ENCODE peak calls at places on chromosome 15, in nine cellular contexts. Z, Y, O, F, I, G, C, N and B are unnamed samples.

GRCh38 chr15:71638876-71639275 is 171.5 kb upstream of the NR2E3 start:
- DNase-seq in I (no peak), Y (no peak), N (no peak), F (no peak), G (no peak), Z (no peak), O (no peak), C (no peak), B (no peak)

GRCh38 chr15:52137432-52138357 is 25.1 kb upstream of the BCL2L10 start:
- DNase-seq in O (no peak), C (no peak), Y (no peak), N (peak; percentile 33), Z (no peak), I (no peak), G (no peak), F (no peak), B (no peak)

GRCh38 chr15:37101634-37102314 is 1.4 kb upstream of the MEIS2 start:
- DNase-seq in Y (peak; percentile 85), Z (no peak), C (peak; percentile 70), I (no peak), O (peak; percentile 32), N (peak; percentile 57), G (peak; percentile 61), F (peak; percentile 21), B (peak; percentile 81)

GRCh38 chr15:40763801-40764765 is at the start of gene GCHFR:
- DNase-seq in Y (peak; percentile 78), C (peak; percentile 47), I (peak; percentile 74), G (peak; percentile 51), Z (peak; percentile 66), F (no peak), N (peak; percentile 90), O (no peak), B (peak; percentile 82)

GRCh38 chr15:31360843-31361763 is 34.5 kb downstream of the KLF13 start:
- DNase-seq in G (no peak), N (peak; percentile 81), I (peak; percentile 76), Z (peak; percentile 27), F (no peak), Y (peak; percentile 52), O (no peak), C (no peak), B (peak; percentile 97)

GRCh38 chr15:74193305-74193718 is 9.3 kb downstream of the STRA6 start:
- DNase-seq in N (no peak), G (no peak), F (peak; percentile 78), C (peak; percentile 91), Y (no peak), I (no peak), Z (no peak), O (no peak), B (no peak)

GRCh38 chr15:45747426-45747825 is 112.6 kb downstream of the SQOR start:
- DNase-seq in I (no peak), O (no peak), F (no peak), N (no peak), C (no peak), Y (no peak), G (no peak), Z (no peak), B (no peak)

GRCh38 chr15:31335991-31336942 is 9.6 kb downstream of the KLF13 start:
- DNase-seq in I (no peak), N (peak; percentile 6), G (no peak), C (no peak), F (no peak), Y (no peak), O (no peak), Z (no peak), B (no peak)

GRCh38 chr15:76206325-76206976 is 104.8 kb downstream of the ETFA start:
- DNase-seq in Y (peak; percentile 85), Z (peak; percentile 91), N (peak; percentile 62), I (no peak), O (no peak), F (no peak), C (peak; percentile 31), G (peak; percentile 32), B (no peak)

GRCh38 chr15:78280289-78281072 is 16.1 kb downstream of the DNAJA4 start:
- DNase-seq in Z (no peak), N (no peak), I (no peak), G (no peak), Y (no peak), C (peak; percentile 65), F (no peak), O (no peak), B (no peak)

GRCh38 chr15:74422370-74422722 is 11.4 kb downstream of the SEMA7A start:
- DNase-seq in C (no peak), I (no peak), O (no peak), G (no peak), N (no peak), Z (no peak), F (no peak), Y (no peak), B (no peak)

GRCh38 chr15:97052526-97052925 is 722.0 kb downstream of the NR2F2 start:
- DNase-seq in I (no peak), Y (no peak), Z (no peak), C (no peak), F (no peak), O (no peak), N (no peak), G (no peak), B (no peak)

GRCh38 chr15:42145546-42146455 is 10.6 kb downstream of the PLA2G4F start:
- DNase-seq in Y (no peak), O (no peak), I (no peak), C (no peak), N (no peak), F (no peak), G (no peak), Z (peak; percentile 19), B (no peak)
- H3K27ac ChIP-seq in Y (no peak overlapping the region), O (no peak overlapping the region), I (no peak overlapping the region), C (no peak overlapping the region), N (no peak overlapping the region), F (no peak overlapping the region), G (no peak overlapping the region), Z (no peak overlapping the region), B (no peak overlapping the region)

GRCh38 chr15:66578286-66578875 is 12.6 kb upstream of the LCTL start:
- DNase-seq in Z (no peak), Y (no peak), F (peak; percentile 21), N (no peak), C (peak; percentile 77), G (no peak), O (no peak), I (no peak), B (no peak)

GRCh38 chr15:66586155-66586976 is 20.6 kb upstream of the LCTL start:
- DNase-seq in F (no peak), Y (no peak), Z (peak; percentile 46), C (no peak), N (no peak), O (no peak), I (no peak), G (no peak), B (no peak)

GRCh38 chr15:66587020-66587419 is 21.2 kb upstream of the LCTL start:
- DNase-seq in C (no peak), Y (no peak), F (no peak), I (no peak), O (no peak), Z (no peak), G (no peak), N (no peak), B (no peak)

GRCh38 chr15:66580643-66581042 is 14.8 kb upstream of the LCTL start:
- DNase-seq in G (peak; percentile 10), N (no peak), C (peak; percentile 34), O (no peak), Z (no peak), Y (peak; percentile 55), F (no peak), I (no peak), B (no peak)

DNA sequence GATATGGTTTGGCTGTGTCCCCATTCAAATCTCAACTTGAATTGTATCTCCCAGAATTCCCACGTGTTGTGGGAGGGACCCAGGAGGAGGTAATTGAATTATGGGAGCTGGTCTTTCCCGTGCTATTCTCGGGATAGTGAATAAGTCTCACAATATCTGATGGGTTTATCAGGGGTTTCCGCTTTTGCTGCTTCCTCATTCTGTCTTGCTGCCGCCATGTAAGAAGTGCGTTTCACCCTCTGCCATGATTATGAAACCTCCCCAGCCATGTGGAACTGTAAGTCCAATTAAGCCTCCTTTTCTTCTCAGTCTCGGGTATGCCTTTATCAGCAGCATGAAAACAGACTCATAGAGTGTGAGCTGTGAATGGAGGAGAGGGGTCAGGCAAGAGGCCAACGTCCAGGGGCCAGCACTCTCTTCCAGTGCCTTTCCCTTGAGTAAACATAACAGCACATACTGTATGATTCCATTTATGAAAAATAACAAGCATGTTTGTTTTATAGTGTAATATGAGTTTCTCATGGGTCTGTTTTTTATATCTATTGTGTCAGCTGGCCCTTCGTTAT is 16.3 kb upstream of the LCTL start:
- DNase-seq in Z (no peak), O (no peak), N (no peak), I (no peak), C (peak; percentile 28), G (no peak), Y (no peak), F (no peak), B (no peak)
- H3K4me3 ChIP-seq in Z (no peak overlapping the region), O (no peak overlapping the region), N (no peak overlapping the region), I (no peak overlapping the region), C (no peak overlapping the region), G (no peak overlapping the region), Y (no peak overlapping the region), F (no peak overlapping the region), B (no peak overlapping the region)

DNA sequence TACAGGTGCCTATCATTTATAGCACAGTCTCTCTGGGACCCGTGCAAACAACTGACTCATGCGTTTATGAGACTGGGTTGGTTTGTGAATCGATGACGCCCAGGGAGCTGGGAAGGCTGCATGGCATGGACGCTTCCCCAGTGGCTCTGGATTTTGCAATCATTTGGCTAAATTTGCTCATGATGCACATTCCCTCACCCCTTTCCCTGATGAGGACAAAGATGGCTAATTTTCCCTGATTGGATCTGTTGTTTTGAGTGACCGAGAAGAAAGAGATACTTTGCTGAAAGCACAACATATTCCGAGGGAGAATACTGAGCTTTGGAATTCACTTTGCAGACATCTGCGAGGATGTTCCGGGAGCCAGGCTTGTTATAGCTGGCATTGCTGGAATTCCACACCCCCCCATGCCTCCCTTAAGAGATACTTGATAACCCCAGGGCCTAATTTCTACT is 51.1 kb downstream of the CGNL1 start:
- DNase-seq in O (no peak), C (no peak), Y (no peak), F (no peak), G (peak; percentile 66), Z (peak; percentile 33), I (no peak), N (peak; percentile 46), B (no peak)
- H3K27ac ChIP-seq in O (peak overlapping the region; percentile 53), C (no peak overlapping the region), Y (peak overlapping the region; percentile 54), F (no peak overlapping the region), G (peak overlapping the region; percentile 84), Z (no peak overlapping the region), I (no peak overlapping the region), N (no peak overlapping the region), B (no peak overlapping the region)

GRCh38 chr15:88989578-88989977 is 76.4 kb upstream of the MFGE8 start:
- DNase-seq in N (no peak), Z (no peak), C (peak; percentile 94), F (no peak), Y (no peak), O (no peak), I (no peak), G (no peak), B (no peak)
- H3K4me3 ChIP-seq in N (no peak overlapping the region), Z (no peak overlapping the region), C (peak overlapping the region; percentile 2), F (no peak overlapping the region), Y (no peak overlapping the region), O (no peak overlapping the region), I (no peak overlapping the region), G (no peak overlapping the region), B (no peak overlapping the region)

GRCh38 chr15:66291816-66292215 is 1.6 kb upstream of the DIS3L start:
- DNase-seq in G (no peak), N (no peak), F (no peak), C (peak; percentile 51), I (no peak), Y (no peak), O (no peak), Z (no peak), B (peak; percentile 45)
- H3K27ac ChIP-seq in G (no peak overlapping the region), N (no peak overlapping the region), F (no peak overlapping the region), C (no peak overlapping the region), I (no peak overlapping the region), Y (no peak overlapping the region), O (no peak overlapping the region), Z (no peak overlapping the region), B (no peak overlapping the region)

GRCh38 chr15:34987182-34987488 is 952 bp downstream of the ZNF770 start:
- DNase-seq in F (no peak), G (no peak), Y (no peak), C (no peak), O (no peak), I (no peak), Z (no peak), N (no peak), B (no peak)
- H3K4me3 ChIP-seq in F (peak overlapping the region; percentile 99), G (peak overlapping the region; percentile 76), Y (peak overlapping the region; percentile 79), C (peak overlapping the region; percentile 82), O (peak overlapping the region; percentile 89), I (peak overlapping the region; percentile 97), Z (peak overlapping the region; percentile 83), N (peak overlapping the region; percentile 98), B (peak overlapping the region; percentile 98)